ENCODE peak calls at places on chromosome 19, in five cellular contexts. One of them, this sample, is unnamed.

GRCh38 chr19:4487572-4487971 is 15.5 kb downstream of the HDGFL2 start:
- DNase-seq in NCI-H524: no peak
- DNase-seq in left ventricle myocardium superior: no peak
- DNase-seq in stimulated activated CD8-positive, alpha-beta memory T cell treated with anti-CD3 and anti-CD28 coated beads, Interleukin-4, amount 100 ng/mL, for 1 hour: no peak
- DNase-seq in T-helper 2 cell: no peak
- DNase-seq in this sample: no peak

GRCh38 chr19:55080915-55081772 is 5.5 kb downstream of the EPS8L1 start:
- DNase-seq in NCI-H524: no peak
- DNase-seq in left ventricle myocardium superior: peak
- DNase-seq in stimulated activated CD8-positive, alpha-beta memory T cell treated with anti-CD3 and anti-CD28 coated beads, Interleukin-4, amount 100 ng/mL, for 1 hour: peak
- DNase-seq in T-helper 2 cell: peak
- DNase-seq in this sample: peak

GRCh38 chr19:55206664-55207500 is 2.4 kb downstream of the PTPRH start:
- DNase-seq in NCI-H524: no peak
- DNase-seq in left ventricle myocardium superior: peak
- DNase-seq in stimulated activated CD8-positive, alpha-beta memory T cell treated with anti-CD3 and anti-CD28 coated beads, Interleukin-4, amount 100 ng/mL, for 1 hour: peak
- DNase-seq in T-helper 2 cell: peak
- DNase-seq in this sample: no peak

GRCh38 chr19:45159204-45159970 is 1.4 kb downstream of the NKPD1 start:
- DNase-seq in NCI-H524: no peak
- DNase-seq in left ventricle myocardium superior: no peak
- DNase-seq in stimulated activated CD8-positive, alpha-beta memory T cell treated with anti-CD3 and anti-CD28 coated beads, Interleukin-4, amount 100 ng/mL, for 1 hour: no peak
- DNase-seq in T-helper 2 cell: no peak
- DNase-seq in this sample: no peak

GRCh38 chr19:17260842-17261325 is 3.7 kb downstream of the USHBP1 start:
- DNase-seq in NCI-H524: peak
- DNase-seq in left ventricle myocardium superior: peak
- DNase-seq in stimulated activated CD8-positive, alpha-beta memory T cell treated with anti-CD3 and anti-CD28 coated beads, Interleukin-4, amount 100 ng/mL, for 1 hour: peak
- DNase-seq in T-helper 2 cell: peak
- DNase-seq in this sample: no peak

GRCh38 chr19:47095707-47096704 is 17.6 kb downstream of the ZC3H4 start:
- DNase-seq in NCI-H524: no peak
- DNase-seq in left ventricle myocardium superior: peak
- DNase-seq in stimulated activated CD8-positive, alpha-beta memory T cell treated with anti-CD3 and anti-CD28 coated beads, Interleukin-4, amount 100 ng/mL, for 1 hour: no peak
- DNase-seq in T-helper 2 cell: no peak
- DNase-seq in this sample: no peak

GRCh38 chr19:13579388-13580060 is 73.2 kb upstream of the CACNA1A start:
- DNase-seq in NCI-H524: no peak
- DNase-seq in left ventricle myocardium superior: no peak
- DNase-seq in stimulated activated CD8-positive, alpha-beta memory T cell treated with anti-CD3 and anti-CD28 coated beads, Interleukin-4, amount 100 ng/mL, for 1 hour: no peak
- DNase-seq in T-helper 2 cell: no peak
- DNase-seq in this sample: no peak

GRCh38 chr19:56080669-56081401 is 40.3 kb downstream of the ZNF787 start:
- DNase-seq in NCI-H524: peak
- DNase-seq in left ventricle myocardium superior: peak
- DNase-seq in stimulated activated CD8-positive, alpha-beta memory T cell treated with anti-CD3 and anti-CD28 coated beads, Interleukin-4, amount 100 ng/mL, for 1 hour: peak
- DNase-seq in T-helper 2 cell: peak
- DNase-seq in this sample: no peak

GRCh38 chr19:35673121-35673804 is 6.9 kb downstream of the UPK1A start:
- DNase-seq in NCI-H524: no peak
- DNase-seq in left ventricle myocardium superior: peak
- DNase-seq in stimulated activated CD8-positive, alpha-beta memory T cell treated with anti-CD3 and anti-CD28 coated beads, Interleukin-4, amount 100 ng/mL, for 1 hour: peak
- DNase-seq in T-helper 2 cell: peak
- DNase-seq in this sample: no peak

GRCh38 chr19:8571006-8571411 is 6.2 kb downstream of the MYO1F start:
- DNase-seq in NCI-H524: no peak
- DNase-seq in left ventricle myocardium superior: peak
- DNase-seq in stimulated activated CD8-positive, alpha-beta memory T cell treated with anti-CD3 and anti-CD28 coated beads, Interleukin-4, amount 100 ng/mL, for 1 hour: peak
- DNase-seq in T-helper 2 cell: no peak
- DNase-seq in this sample: peak

GRCh38 chr19:15330801-15331418 is 1.4 kb downstream of the BRD4 start:
- DNase-seq in NCI-H524: no peak
- DNase-seq in left ventricle myocardium superior: no peak
- DNase-seq in stimulated activated CD8-positive, alpha-beta memory T cell treated with anti-CD3 and anti-CD28 coated beads, Interleukin-4, amount 100 ng/mL, for 1 hour: no peak
- DNase-seq in T-helper 2 cell: no peak
- DNase-seq in this sample: no peak

GRCh38 chr19:34838248-34838647 is 65.2 kb upstream of the ZNF599 start:
- DNase-seq in NCI-H524: no peak
- DNase-seq in left ventricle myocardium superior: no peak
- DNase-seq in stimulated activated CD8-positive, alpha-beta memory T cell treated with anti-CD3 and anti-CD28 coated beads, Interleukin-4, amount 100 ng/mL, for 1 hour: no peak
- DNase-seq in T-helper 2 cell: no peak
- DNase-seq in this sample: no peak

GRCh38 chr19:10450853-10451609 is 30.7 kb downstream of the PDE4A start:
- DNase-seq in NCI-H524: no peak
- DNase-seq in left ventricle myocardium superior: no peak
- DNase-seq in stimulated activated CD8-positive, alpha-beta memory T cell treated with anti-CD3 and anti-CD28 coated beads, Interleukin-4, amount 100 ng/mL, for 1 hour: no peak
- DNase-seq in T-helper 2 cell: no peak
- DNase-seq in this sample: no peak

GRCh38 chr19:32676186-32676894 is 692 bp downstream of the RGS9BP start:
- DNase-seq in NCI-H524: peak
- DNase-seq in left ventricle myocardium superior: peak
- DNase-seq in stimulated activated CD8-positive, alpha-beta memory T cell treated with anti-CD3 and anti-CD28 coated beads, Interleukin-4, amount 100 ng/mL, for 1 hour: no peak
- DNase-seq in T-helper 2 cell: no peak
- DNase-seq in this sample: no peak

GRCh38 chr19:6056282-6056741 is 54.0 kb downstream of the RFX2 start:
- DNase-seq in NCI-H524: no peak
- DNase-seq in left ventricle myocardium superior: no peak
- DNase-seq in stimulated activated CD8-positive, alpha-beta memory T cell treated with anti-CD3 and anti-CD28 coated beads, Interleukin-4, amount 100 ng/mL, for 1 hour: no peak
- DNase-seq in T-helper 2 cell: no peak
- DNase-seq in this sample: no peak

GRCh38 chr19:30696514-30696913 is 324.3 kb downstream of the ZNF536 start:
- DNase-seq in NCI-H524: no peak
- DNase-seq in left ventricle myocardium superior: peak
- DNase-seq in stimulated activated CD8-positive, alpha-beta memory T cell treated with anti-CD3 and anti-CD28 coated beads, Interleukin-4, amount 100 ng/mL, for 1 hour: no peak
- DNase-seq in T-helper 2 cell: no peak
- DNase-seq in this sample: no peak

GRCh38 chr19:42225718-42226292 is 5.7 kb downstream of the ZNF526 start:
- DNase-seq in NCI-H524: no peak
- DNase-seq in left ventricle myocardium superior: no peak
- DNase-seq in stimulated activated CD8-positive, alpha-beta memory T cell treated with anti-CD3 and anti-CD28 coated beads, Interleukin-4, amount 100 ng/mL, for 1 hour: no peak
- DNase-seq in T-helper 2 cell: no peak
- DNase-seq in this sample: no peak

GRCh38 chr19:44856438-44857083 is 10.5 kb downstream of the NECTIN2 start:
- DNase-seq in NCI-H524: no peak
- DNase-seq in left ventricle myocardium superior: no peak
- DNase-seq in stimulated activated CD8-positive, alpha-beta memory T cell treated with anti-CD3 and anti-CD28 coated beads, Interleukin-4, amount 100 ng/mL, for 1 hour: no peak
- DNase-seq in T-helper 2 cell: no peak
- DNase-seq in this sample: no peak

GRCh38 chr19:19747357-19748220 is 14.7 kb upstream of the ZNF14 start:
- DNase-seq in NCI-H524: no peak
- DNase-seq in left ventricle myocardium superior: no peak
- DNase-seq in stimulated activated CD8-positive, alpha-beta memory T cell treated with anti-CD3 and anti-CD28 coated beads, Interleukin-4, amount 100 ng/mL, for 1 hour: no peak
- DNase-seq in T-helper 2 cell: no peak
- DNase-seq in this sample: no peak

GRCh38 chr19:58409010-58409790 is 751 bp downstream of the ZNF584 start:
- DNase-seq in NCI-H524: peak
- DNase-seq in left ventricle myocardium superior: peak
- DNase-seq in stimulated activated CD8-positive, alpha-beta memory T cell treated with anti-CD3 and anti-CD28 coated beads, Interleukin-4, amount 100 ng/mL, for 1 hour: no peak
- DNase-seq in T-helper 2 cell: no peak
- DNase-seq in this sample: no peak

GRCh38 chr19:48963371-48964204 is 1.5 kb upstream of the FTL start:
- DNase-seq in NCI-H524: no peak
- DNase-seq in left ventricle myocardium superior: peak
- DNase-seq in stimulated activated CD8-positive, alpha-beta memory T cell treated with anti-CD3 and anti-CD28 coated beads, Interleukin-4, amount 100 ng/mL, for 1 hour: peak
- DNase-seq in T-helper 2 cell: peak
- DNase-seq in this sample: no peak

GRCh38 chr19:45146251-45146650 is 14.5 kb downstream of the NKPD1 start:
- DNase-seq in NCI-H524: no peak
- DNase-seq in left ventricle myocardium superior: no peak
- DNase-seq in stimulated activated CD8-positive, alpha-beta memory T cell treated with anti-CD3 and anti-CD28 coated beads, Interleukin-4, amount 100 ng/mL, for 1 hour: no peak
- DNase-seq in T-helper 2 cell: no peak
- DNase-seq in this sample: no peak

GRCh38 chr19:18221815-18222725 is 4.2 kb downstream of the PDE4C start:
- DNase-seq in NCI-H524: no peak
- DNase-seq in left ventricle myocardium superior: no peak
- DNase-seq in stimulated activated CD8-positive, alpha-beta memory T cell treated with anti-CD3 and anti-CD28 coated beads, Interleukin-4, amount 100 ng/mL, for 1 hour: no peak
- DNase-seq in T-helper 2 cell: no peak
- DNase-seq in this sample: no peak

GRCh38 chr19:33671211-33671610 is 49.5 kb downstream of the CHST8 start:
- DNase-seq in NCI-H524: no peak
- DNase-seq in left ventricle myocardium superior: no peak
- DNase-seq in stimulated activated CD8-positive, alpha-beta memory T cell treated with anti-CD3 and anti-CD28 coated beads, Interleukin-4, amount 100 ng/mL, for 1 hour: no peak
- DNase-seq in T-helper 2 cell: no peak
- DNase-seq in this sample: no peak

GRCh38 chr19:52659013-52659412 is 20.9 kb upstream of the ZNF83 start:
- DNase-seq in NCI-H524: no peak
- DNase-seq in left ventricle myocardium superior: no peak
- DNase-seq in stimulated activated CD8-positive, alpha-beta memory T cell treated with anti-CD3 and anti-CD28 coated beads, Interleukin-4, amount 100 ng/mL, for 1 hour: no peak
- DNase-seq in T-helper 2 cell: no peak
- DNase-seq in this sample: no peak

GRCh38 chr19:36115453-36116343 is at the start of gene TBCB:
- DNase-seq in NCI-H524: no peak
- DNase-seq in left ventricle myocardium superior: peak
- DNase-seq in stimulated activated CD8-positive, alpha-beta memory T cell treated with anti-CD3 and anti-CD28 coated beads, Interleukin-4, amount 100 ng/mL, for 1 hour: peak
- DNase-seq in T-helper 2 cell: peak
- DNase-seq in this sample: no peak

GRCh38 chr19:947707-948533 is 22.1 kb downstream of the ARID3A start:
- DNase-seq in NCI-H524: no peak
- DNase-seq in left ventricle myocardium superior: peak
- DNase-seq in stimulated activated CD8-positive, alpha-beta memory T cell treated with anti-CD3 and anti-CD28 coated beads, Interleukin-4, amount 100 ng/mL, for 1 hour: no peak
- DNase-seq in T-helper 2 cell: no peak
- DNase-seq in this sample: peak

GRCh38 chr19:35757231-35757748 is 461 bp upstream of the HSPB6 start:
- DNase-seq in NCI-H524: no peak
- DNase-seq in left ventricle myocardium superior: peak
- DNase-seq in stimulated activated CD8-positive, alpha-beta memory T cell treated with anti-CD3 and anti-CD28 coated beads, Interleukin-4, amount 100 ng/mL, for 1 hour: no peak
- DNase-seq in T-helper 2 cell: no peak
- DNase-seq in this sample: no peak

GRCh38 chr19:47698631-47699359 is 14.4 kb upstream of the EHD2 start:
- DNase-seq in NCI-H524: no peak
- DNase-seq in left ventricle myocardium superior: no peak
- DNase-seq in stimulated activated CD8-positive, alpha-beta memory T cell treated with anti-CD3 and anti-CD28 coated beads, Interleukin-4, amount 100 ng/mL, for 1 hour: no peak
- DNase-seq in T-helper 2 cell: no peak
- DNase-seq in this sample: no peak

GRCh38 chr19:14147797-14148605 is 11.6 kb upstream of the ASF1B start:
- DNase-seq in NCI-H524: no peak
- DNase-seq in left ventricle myocardium superior: peak
- DNase-seq in stimulated activated CD8-positive, alpha-beta memory T cell treated with anti-CD3 and anti-CD28 coated beads, Interleukin-4, amount 100 ng/mL, for 1 hour: peak
- DNase-seq in T-helper 2 cell: peak
- DNase-seq in this sample: no peak

GRCh38 chr19:40280608-40281221 is 4.4 kb downstream of the AKT2 start:
- DNase-seq in NCI-H524: no peak
- DNase-seq in left ventricle myocardium superior: no peak
- DNase-seq in stimulated activated CD8-positive, alpha-beta memory T cell treated with anti-CD3 and anti-CD28 coated beads, Interleukin-4, amount 100 ng/mL, for 1 hour: no peak
- DNase-seq in T-helper 2 cell: no peak
- DNase-seq in this sample: no peak

GRCh38 chr19:30087381-30088138 is 145.5 kb downstream of the URI1 start:
- DNase-seq in NCI-H524: no peak
- DNase-seq in left ventricle myocardium superior: peak
- DNase-seq in stimulated activated CD8-positive, alpha-beta memory T cell treated with anti-CD3 and anti-CD28 coated beads, Interleukin-4, amount 100 ng/mL, for 1 hour: no peak
- DNase-seq in T-helper 2 cell: no peak
- DNase-seq in this sample: no peak

GRCh38 chr19:5394907-5395505 is 54.4 kb upstream of the PTPRS start:
- DNase-seq in NCI-H524: peak
- DNase-seq in left ventricle myocardium superior: no peak
- DNase-seq in stimulated activated CD8-positive, alpha-beta memory T cell treated with anti-CD3 and anti-CD28 coated beads, Interleukin-4, amount 100 ng/mL, for 1 hour: no peak
- DNase-seq in T-helper 2 cell: no peak
- DNase-seq in this sample: no peak

GRCh38 chr19:9877775-9878510 is 42.8 kb downstream of the PIN1 start:
- DNase-seq in NCI-H524: no peak
- DNase-seq in left ventricle myocardium superior: no peak
- DNase-seq in stimulated activated CD8-positive, alpha-beta memory T cell treated with anti-CD3 and anti-CD28 coated beads, Interleukin-4, amount 100 ng/mL, for 1 hour: no peak
- DNase-seq in T-helper 2 cell: no peak
- DNase-seq in this sample: no peak

GRCh38 chr19:30361107-30361447 is 11.1 kb upstream of the ZNF536 start:
- DNase-seq in NCI-H524: no peak
- DNase-seq in left ventricle myocardium superior: no peak
- DNase-seq in stimulated activated CD8-positive, alpha-beta memory T cell treated with anti-CD3 and anti-CD28 coated beads, Interleukin-4, amount 100 ng/mL, for 1 hour: no peak
- DNase-seq in T-helper 2 cell: no peak
- DNase-seq in this sample: no peak